ENCODE peak calls at places on chromosomes 11 and 22, in eight cellular contexts. Z is anterior cingulate cortex; P is tibial artery; M is stimulated activated CD4-positive, alpha-beta T cell treated with anti-CD3 and anti-CD28 coated beads, Interleukin-1b, Interleukin-23, amount 100 ng/mL, for 1 hour; A is cardiac septum; E is EL; F is COR-L47; Q is HFF-Myc. W is an unnamed sample.

GRCh38 chr11:126378763-126379162 is 23.3 kb downstream of the ST3GAL4 start:
- DNase-seq in F (no peak), A (no peak), M (no peak), Z (no peak), P (no peak), E (no peak), Q (no peak), W (peak)

GRCh38 chr11:2089536-2090165 is 49.5 kb downstream of the IGF2 start:
- DNase-seq in F (peak), A (peak), P (no peak), Z (no peak), M (no peak), Q (no peak), E (peak), W (no peak)

GRCh38 chr22:39243443-39244072 is 1.2 kb downstream of the PDGFB start:
- DNase-seq in Q (no peak), P (no peak), A (no peak), M (no peak), Z (no peak), F (no peak), E (no peak), W (no peak)

GRCh38 chr11:66136752-66137123 is 66.7 kb downstream of the PACS1 start:
- DNase-seq in F (no peak), A (no peak), E (peak), M (no peak), P (no peak), Q (no peak), Z (no peak), W (no peak)

GRCh38 chr11:77418981-77419592 is 54.8 kb downstream of the PAK1 start:
- DNase-seq in M (no peak), Q (no peak), E (no peak), A (no peak), Z (no peak), P (no peak), F (no peak), W (no peak)

GRCh38 chr11:5600374-5600851 is 4.0 kb downstream of the TRIM6 start:
- DNase-seq in A (no peak), F (peak), Z (no peak), E (peak), P (peak), Q (no peak), M (no peak), W (peak)

GRCh38 chr11:116422976-116423375 is 349.8 kb downstream of the BUD13 start:
- DNase-seq in P (no peak), F (peak), M (no peak), A (no peak), Z (no peak), Q (no peak), E (no peak), W (peak)

GRCh38 chr22:38239101-38239761 is 33.6 kb downstream of the TMEM184B start:
- DNase-seq in M (no peak), Z (peak), F (no peak), Q (peak), P (peak), A (no peak), E (peak), W (no peak)

GRCh38 chr11:100354736-100355135 is 332.4 kb upstream of the ARHGAP42 start:
- DNase-seq in E (peak), Q (no peak), P (no peak), F (no peak), Z (no peak), M (no peak), A (no peak), W (no peak)

GRCh38 chr22:44526431-44527115 is 28.5 kb upstream of the RTL6 start:
- DNase-seq in A (peak), E (no peak), Q (no peak), P (peak), F (no peak), Z (no peak), M (no peak), W (peak)

GRCh38 chr22:17893900-17894299 is 119.6 kb upstream of the BID start:
- DNase-seq in P (no peak), Z (no peak), M (no peak), E (no peak), Q (no peak), A (no peak), F (no peak), W (peak)

GRCh38 chr11:86515297-86516094 is 140.8 kb downstream of the CCDC81 start:
- DNase-seq in A (no peak), Q (no peak), E (peak), F (peak), Z (no peak), M (no peak), P (no peak), W (no peak)

GRCh38 chr11:123683616-123684170 is 29.3 kb upstream of the SCN3B start:
- DNase-seq in E (no peak), Q (no peak), M (no peak), F (no peak), P (no peak), A (no peak), Z (no peak), W (no peak)

GRCh38 chr11:69382131-69383128 is 88.5 kb downstream of the MYEOV start:
- DNase-seq in E (peak), P (peak), Z (no peak), A (peak), M (no peak), F (peak), Q (no peak), W (peak)

GRCh38 chr11:103384652-103385051 is 275.4 kb downstream of the DYNC2H1 start:
- DNase-seq in Q (no peak), M (no peak), A (no peak), P (no peak), F (no peak), E (no peak), Z (no peak), W (no peak)

GRCh38 chr11:64767344-64768299 is 7.8 kb upstream of the PYGM start:
- DNase-seq in A (peak), P (peak), Q (no peak), E (peak), Z (no peak), M (no peak), F (peak), W (peak)

GRCh38 chr11:30586251-30587144 is at the start of gene MPPED2:
- DNase-seq in F (peak), A (peak), Q (no peak), P (peak), E (no peak), M (no peak), Z (no peak), W (peak)

GRCh38 chr11:119373917-119374631 is 7.4 kb downstream of the USP2 start:
- DNase-seq in Q (no peak), E (peak), Z (peak), A (no peak), P (peak), F (peak), M (no peak), W (peak)

GRCh38 chr11:64390558-64390957 is 31.6 kb downstream of the RPS6KA4 start:
- DNase-seq in Q (no peak), F (no peak), Z (no peak), A (no peak), M (no peak), P (no peak), E (no peak), W (no peak)

GRCh38 chr22:17098379-17098819 is 13.6 kb downstream of the IL17RA start:
- DNase-seq in A (peak), M (no peak), Z (no peak), Q (no peak), E (no peak), F (no peak), P (peak), W (peak)

GRCh38 chr22:48099251-48099650 is 1336.8 kb downstream of the TBC1D22A start:
- DNase-seq in Z (no peak), Q (no peak), M (no peak), F (no peak), P (peak), E (no peak), A (peak), W (no peak)

GRCh38 chr22:39287076-39287743 is 32.2 kb downstream of the RPL3 start:
- DNase-seq in E (no peak), F (no peak), Z (no peak), P (no peak), M (no peak), Q (no peak), A (no peak), W (no peak)

GRCh38 chr11:91435694-91436375 is 788.8 kb upstream of the FAT3 start:
- DNase-seq in Q (no peak), M (no peak), E (no peak), P (no peak), Z (no peak), A (no peak), F (no peak), W (no peak)

GRCh38 chr11:7677801-7678201 is 4.5 kb upstream of the CYB5R2 start:
- DNase-seq in Z (no peak), Q (peak), M (no peak), E (peak), A (no peak), P (no peak), F (no peak), W (no peak)

GRCh38 chr11:113178671-113179070 is 135.7 kb upstream of the TTC12 start:
- DNase-seq in M (no peak), Z (no peak), E (no peak), P (no peak), A (no peak), Q (no peak), F (no peak), W (no peak)

GRCh38 chr11:30463266-30463665 is 122.9 kb downstream of the MPPED2 start:
- DNase-seq in Z (no peak), E (no peak), Q (no peak), M (no peak), P (no peak), A (no peak), F (no peak), W (no peak)

GRCh38 chr11:67045314-67045713 is 11.3 kb upstream of the RHOD start:
- DNase-seq in M (no peak), Z (no peak), Q (no peak), P (peak), F (no peak), E (peak), A (no peak), W (no peak)

GRCh38 chr11:63907063-63907462 is 9.9 kb downstream of the RCOR2 start:
- DNase-seq in F (no peak), M (no peak), E (no peak), A (no peak), Q (no peak), P (no peak), Z (no peak), W (no peak)

GRCh38 chr11:29019960-29020683 is 911.9 kb downstream of the METTL15 start:
- DNase-seq in F (peak), M (no peak), Z (no peak), E (peak), P (no peak), Q (no peak), A (no peak), W (no peak)

GRCh38 chr11:94423467-94423866 is 22.2 kb upstream of the GPR83 start:
- DNase-seq in E (no peak), M (no peak), Z (no peak), F (no peak), A (no peak), P (no peak), Q (no peak), W (no peak)

GRCh38 chr11:101022256-101022655 is 107.4 kb downstream of the PGR start:
- DNase-seq in F (no peak), A (no peak), E (no peak), Q (no peak), P (no peak), M (no peak), Z (no peak), W (no peak)

GRCh38 chr11:117941163-117941707 is 12.0 kb upstream of the TMPRSS13 start:
- DNase-seq in A (peak), Q (no peak), E (no peak), P (peak), Z (no peak), F (peak), M (no peak), W (no peak)

GRCh38 chr11:22807855-22808558 is 21.6 kb downstream of the SVIP start:
- DNase-seq in P (no peak), F (no peak), Z (no peak), A (no peak), E (no peak), Q (no peak), M (no peak), W (no peak)

GRCh38 chr11:119663279-119663678 is 65.7 kb downstream of the NECTIN1 start:
- DNase-seq in E (no peak), F (no peak), Q (no peak), A (no peak), P (no peak), M (no peak), Z (peak), W (no peak)

GRCh38 chr22:30538280-30538679 is 8.3 kb downstream of the SEC14L6 start:
- DNase-seq in E (peak), Q (peak), P (no peak), Z (no peak), M (no peak), F (no peak), A (no peak), W (no peak)

GRCh38 chr22:26481112-26481693 is 2.4 kb downstream of the HPS4 start:
- DNase-seq in M (no peak), F (no peak), E (no peak), P (peak), Q (no peak), A (no peak), Z (no peak), W (no peak)

W was measured in posterior vena cava.